ENCODE peak calls at places on chromosomes 7 and 10, in nine cellular contexts. One of them, this sample, is unnamed.
A peak's percentile ranks its signal among the peaks of the same experiment; 100 is the strongest.

GRCh38 chr10:64271983-64272382 is 750.8 kb downstream of the REEP3 start:
- DNase-seq in AG20443: no peak
- DNase-seq in HS-27A: no peak
- DNase-seq in T-cell: no peak
- DNase-seq in GM12865: no peak
- DNase-seq in SK-N-MC: no peak
- DNase-seq in HT1080: no peak
- DNase-seq in head of caudate nucleus: no peak
- DNase-seq in stimulated activated CD8-positive, alpha-beta memory T cell treated with anti-CD3 and anti-CD28 coated beads, Interleukin-15, amount 100 ng/mL, for 24 hours: no peak
- DNase-seq in this sample: no peak

GRCh38 chr7:29113384-29114102 is 32.8 kb downstream of the CPVL start:
- DNase-seq in AG20443: peak; percentile 25
- DNase-seq in HS-27A: peak; percentile 33
- DNase-seq in T-cell: no peak
- DNase-seq in GM12865: peak; percentile 16
- DNase-seq in SK-N-MC: no peak
- DNase-seq in HT1080: peak; percentile 86
- DNase-seq in head of caudate nucleus: no peak
- DNase-seq in stimulated activated CD8-positive, alpha-beta memory T cell treated with anti-CD3 and anti-CD28 coated beads, Interleukin-15, amount 100 ng/mL, for 24 hours: no peak
- DNase-seq in this sample: no peak

GRCh38 chr10:121580276-121581116 is 17.7 kb downstream of the FGFR2 start:
- DNase-seq in AG20443: no peak
- DNase-seq in HS-27A: no peak
- DNase-seq in T-cell: no peak
- DNase-seq in GM12865: no peak
- DNase-seq in SK-N-MC: no peak
- DNase-seq in HT1080: no peak
- DNase-seq in head of caudate nucleus: no peak
- DNase-seq in stimulated activated CD8-positive, alpha-beta memory T cell treated with anti-CD3 and anti-CD28 coated beads, Interleukin-15, amount 100 ng/mL, for 24 hours: no peak
- DNase-seq in this sample: no peak

GRCh38 chr7:106039486-106040060 is 72.5 kb downstream of the SYPL1 start:
- DNase-seq in AG20443: peak; percentile 78
- DNase-seq in HS-27A: no peak
- DNase-seq in T-cell: no peak
- DNase-seq in GM12865: no peak
- DNase-seq in SK-N-MC: no peak
- DNase-seq in HT1080: no peak
- DNase-seq in head of caudate nucleus: no peak
- DNase-seq in stimulated activated CD8-positive, alpha-beta memory T cell treated with anti-CD3 and anti-CD28 coated beads, Interleukin-15, amount 100 ng/mL, for 24 hours: no peak
- DNase-seq in this sample: no peak

GRCh38 chr7:142697270-142697669 is 52.0 kb upstream of the PRSS1 start:
- DNase-seq in AG20443: no peak
- DNase-seq in HS-27A: no peak
- DNase-seq in T-cell: no peak
- DNase-seq in GM12865: no peak
- DNase-seq in SK-N-MC: no peak
- DNase-seq in HT1080: no peak
- DNase-seq in head of caudate nucleus: no peak
- DNase-seq in stimulated activated CD8-positive, alpha-beta memory T cell treated with anti-CD3 and anti-CD28 coated beads, Interleukin-15, amount 100 ng/mL, for 24 hours: no peak
- DNase-seq in this sample: no peak

GRCh38 chr7:87003872-87004798 is 55.3 kb downstream of the ELAPOR2 start:
- DNase-seq in AG20443: no peak
- DNase-seq in HS-27A: no peak
- DNase-seq in T-cell: no peak
- DNase-seq in GM12865: peak; percentile 18
- DNase-seq in SK-N-MC: no peak
- DNase-seq in HT1080: no peak
- DNase-seq in head of caudate nucleus: no peak
- DNase-seq in stimulated activated CD8-positive, alpha-beta memory T cell treated with anti-CD3 and anti-CD28 coated beads, Interleukin-15, amount 100 ng/mL, for 24 hours: no peak
- DNase-seq in this sample: no peak

GRCh38 chr7:34087892-34088891 is 182.9 kb downstream of the BMPER start:
- DNase-seq in AG20443: peak; percentile 30
- DNase-seq in HS-27A: no peak
- DNase-seq in T-cell: no peak
- DNase-seq in GM12865: peak; percentile 5
- DNase-seq in SK-N-MC: no peak
- DNase-seq in HT1080: peak; percentile 54
- DNase-seq in head of caudate nucleus: no peak
- DNase-seq in stimulated activated CD8-positive, alpha-beta memory T cell treated with anti-CD3 and anti-CD28 coated beads, Interleukin-15, amount 100 ng/mL, for 24 hours: no peak
- DNase-seq in this sample: no peak

GRCh38 chr7:78149787-78150186 is 351.2 kb downstream of the PHTF2 start:
- DNase-seq in AG20443: peak; percentile 78
- DNase-seq in HS-27A: peak; percentile 43
- DNase-seq in T-cell: no peak
- DNase-seq in GM12865: no peak
- DNase-seq in SK-N-MC: no peak
- DNase-seq in HT1080: peak; percentile 17
- DNase-seq in head of caudate nucleus: no peak
- DNase-seq in stimulated activated CD8-positive, alpha-beta memory T cell treated with anti-CD3 and anti-CD28 coated beads, Interleukin-15, amount 100 ng/mL, for 24 hours: no peak
- DNase-seq in this sample: no peak

GRCh38 chr10:14466256-14466655 is 135.5 kb upstream of the FRMD4A start:
- DNase-seq in AG20443: peak; percentile 29
- DNase-seq in HS-27A: no peak
- DNase-seq in T-cell: no peak
- DNase-seq in GM12865: no peak
- DNase-seq in SK-N-MC: no peak
- DNase-seq in HT1080: peak; percentile 79
- DNase-seq in head of caudate nucleus: no peak
- DNase-seq in stimulated activated CD8-positive, alpha-beta memory T cell treated with anti-CD3 and anti-CD28 coated beads, Interleukin-15, amount 100 ng/mL, for 24 hours: no peak
- DNase-seq in this sample: no peak

GRCh38 chr10:93403152-93403551 is 79.0 kb downstream of the MYOF start:
- DNase-seq in AG20443: no peak
- DNase-seq in HS-27A: no peak
- DNase-seq in T-cell: no peak
- DNase-seq in GM12865: no peak
- DNase-seq in SK-N-MC: no peak
- DNase-seq in HT1080: no peak
- DNase-seq in head of caudate nucleus: no peak
- DNase-seq in stimulated activated CD8-positive, alpha-beta memory T cell treated with anti-CD3 and anti-CD28 coated beads, Interleukin-15, amount 100 ng/mL, for 24 hours: no peak
- DNase-seq in this sample: no peak

GRCh38 chr10:131743190-131744151 is 157.3 kb upstream of the PPP2R2D start:
- DNase-seq in AG20443: no peak
- DNase-seq in HS-27A: no peak
- DNase-seq in T-cell: no peak
- DNase-seq in GM12865: peak; percentile 80
- DNase-seq in SK-N-MC: no peak
- DNase-seq in HT1080: no peak
- DNase-seq in head of caudate nucleus: peak; percentile 50
- DNase-seq in stimulated activated CD8-positive, alpha-beta memory T cell treated with anti-CD3 and anti-CD28 coated beads, Interleukin-15, amount 100 ng/mL, for 24 hours: no peak
- DNase-seq in this sample: no peak

GRCh38 chr10:116698364-116698763 is 44.0 kb downstream of the HSPA12A start:
- DNase-seq in AG20443: no peak
- DNase-seq in HS-27A: no peak
- DNase-seq in T-cell: no peak
- DNase-seq in GM12865: no peak
- DNase-seq in SK-N-MC: no peak
- DNase-seq in HT1080: no peak
- DNase-seq in head of caudate nucleus: no peak
- DNase-seq in stimulated activated CD8-positive, alpha-beta memory T cell treated with anti-CD3 and anti-CD28 coated beads, Interleukin-15, amount 100 ng/mL, for 24 hours: no peak
- DNase-seq in this sample: no peak

GRCh38 chr7:31029251-31029650 is 22.9 kb upstream of the ADCYAP1R1 start:
- DNase-seq in AG20443: no peak
- DNase-seq in HS-27A: no peak
- DNase-seq in T-cell: no peak
- DNase-seq in GM12865: no peak
- DNase-seq in SK-N-MC: no peak
- DNase-seq in HT1080: no peak
- DNase-seq in head of caudate nucleus: no peak
- DNase-seq in stimulated activated CD8-positive, alpha-beta memory T cell treated with anti-CD3 and anti-CD28 coated beads, Interleukin-15, amount 100 ng/mL, for 24 hours: no peak
- DNase-seq in this sample: no peak

GRCh38 chr10:88754272-88754671 is 5.5 kb upstream of the LIPN start:
- DNase-seq in AG20443: peak; percentile 81
- DNase-seq in HS-27A: peak; percentile 7
- DNase-seq in T-cell: no peak
- DNase-seq in GM12865: no peak
- DNase-seq in SK-N-MC: no peak
- DNase-seq in HT1080: no peak
- DNase-seq in head of caudate nucleus: no peak
- DNase-seq in stimulated activated CD8-positive, alpha-beta memory T cell treated with anti-CD3 and anti-CD28 coated beads, Interleukin-15, amount 100 ng/mL, for 24 hours: no peak
- DNase-seq in this sample: no peak

GRCh38 chr7:122989041-122989440 is 6.5 kb downstream of the TAS2R16 start:
- DNase-seq in AG20443: no peak
- DNase-seq in HS-27A: no peak
- DNase-seq in T-cell: no peak
- DNase-seq in GM12865: no peak
- DNase-seq in SK-N-MC: no peak
- DNase-seq in HT1080: no peak
- DNase-seq in head of caudate nucleus: no peak
- DNase-seq in stimulated activated CD8-positive, alpha-beta memory T cell treated with anti-CD3 and anti-CD28 coated beads, Interleukin-15, amount 100 ng/mL, for 24 hours: no peak
- DNase-seq in this sample: no peak

GRCh38 chr7:484365-485101 is 35.1 kb downstream of the PDGFA start:
- DNase-seq in AG20443: no peak
- DNase-seq in HS-27A: no peak
- DNase-seq in T-cell: no peak
- DNase-seq in GM12865: no peak
- DNase-seq in SK-N-MC: no peak
- DNase-seq in HT1080: no peak
- DNase-seq in head of caudate nucleus: no peak
- DNase-seq in stimulated activated CD8-positive, alpha-beta memory T cell treated with anti-CD3 and anti-CD28 coated beads, Interleukin-15, amount 100 ng/mL, for 24 hours: no peak
- DNase-seq in this sample: no peak

GRCh38 chr7:92785923-92786322 is 50.5 kb downstream of the CDK6 start:
- DNase-seq in AG20443: peak; percentile 53
- DNase-seq in HS-27A: no peak
- DNase-seq in T-cell: no peak
- DNase-seq in GM12865: no peak
- DNase-seq in SK-N-MC: no peak
- DNase-seq in HT1080: no peak
- DNase-seq in head of caudate nucleus: no peak
- DNase-seq in stimulated activated CD8-positive, alpha-beta memory T cell treated with anti-CD3 and anti-CD28 coated beads, Interleukin-15, amount 100 ng/mL, for 24 hours: no peak
- DNase-seq in this sample: no peak

GRCh38 chr10:30254926-30255325 is 94.2 kb downstream of the MTPAP start:
- DNase-seq in AG20443: no peak
- DNase-seq in HS-27A: no peak
- DNase-seq in T-cell: no peak
- DNase-seq in GM12865: no peak
- DNase-seq in SK-N-MC: no peak
- DNase-seq in HT1080: no peak
- DNase-seq in head of caudate nucleus: no peak
- DNase-seq in stimulated activated CD8-positive, alpha-beta memory T cell treated with anti-CD3 and anti-CD28 coated beads, Interleukin-15, amount 100 ng/mL, for 24 hours: no peak
- DNase-seq in this sample: no peak

GRCh38 chr10:60044221-60044620 is 137.9 kb upstream of the CCDC6 start:
- DNase-seq in AG20443: peak; percentile 33
- DNase-seq in HS-27A: peak; percentile 9
- DNase-seq in T-cell: no peak
- DNase-seq in GM12865: no peak
- DNase-seq in SK-N-MC: no peak
- DNase-seq in HT1080: peak; percentile 48
- DNase-seq in head of caudate nucleus: no peak
- DNase-seq in stimulated activated CD8-positive, alpha-beta memory T cell treated with anti-CD3 and anti-CD28 coated beads, Interleukin-15, amount 100 ng/mL, for 24 hours: no peak
- DNase-seq in this sample: no peak

GRCh38 chr7:107779647-107780099 is 23.4 kb downstream of the SLC26A3 start:
- DNase-seq in AG20443: no peak
- DNase-seq in HS-27A: no peak
- DNase-seq in T-cell: no peak
- DNase-seq in GM12865: no peak
- DNase-seq in SK-N-MC: no peak
- DNase-seq in HT1080: no peak
- DNase-seq in head of caudate nucleus: no peak
- DNase-seq in stimulated activated CD8-positive, alpha-beta memory T cell treated with anti-CD3 and anti-CD28 coated beads, Interleukin-15, amount 100 ng/mL, for 24 hours: no peak
- DNase-seq in this sample: no peak

GRCh38 chr10:132872658-132873057 is 69.7 kb downstream of the CFAP46 start:
- DNase-seq in AG20443: no peak
- DNase-seq in HS-27A: no peak
- DNase-seq in T-cell: no peak
- DNase-seq in GM12865: no peak
- DNase-seq in SK-N-MC: no peak
- DNase-seq in HT1080: no peak
- DNase-seq in head of caudate nucleus: no peak
- DNase-seq in stimulated activated CD8-positive, alpha-beta memory T cell treated with anti-CD3 and anti-CD28 coated beads, Interleukin-15, amount 100 ng/mL, for 24 hours: no peak
- DNase-seq in this sample: no peak

GRCh38 chr7:47216439-47216838 is 365.5 kb downstream of the TNS3 start:
- DNase-seq in AG20443: no peak
- DNase-seq in HS-27A: no peak
- DNase-seq in T-cell: no peak
- DNase-seq in GM12865: no peak
- DNase-seq in SK-N-MC: no peak
- DNase-seq in HT1080: no peak
- DNase-seq in head of caudate nucleus: no peak
- DNase-seq in stimulated activated CD8-positive, alpha-beta memory T cell treated with anti-CD3 and anti-CD28 coated beads, Interleukin-15, amount 100 ng/mL, for 24 hours: no peak
- DNase-seq in this sample: no peak

GRCh38 chr7:28804990-28805389 is 153.1 kb downstream of the TRIL start:
- DNase-seq in AG20443: peak; percentile 80
- DNase-seq in HS-27A: no peak
- DNase-seq in T-cell: no peak
- DNase-seq in GM12865: no peak
- DNase-seq in SK-N-MC: no peak
- DNase-seq in HT1080: peak; percentile 79
- DNase-seq in head of caudate nucleus: no peak
- DNase-seq in stimulated activated CD8-positive, alpha-beta memory T cell treated with anti-CD3 and anti-CD28 coated beads, Interleukin-15, amount 100 ng/mL, for 24 hours: no peak
- DNase-seq in this sample: no peak

GRCh38 chr10:129031233-129032150 is 435.5 kb upstream of the MGMT start:
- DNase-seq in AG20443: peak; percentile 91
- DNase-seq in HS-27A: no peak
- DNase-seq in T-cell: peak; percentile 32
- DNase-seq in GM12865: peak; percentile 39
- DNase-seq in SK-N-MC: no peak
- DNase-seq in HT1080: peak; percentile 47
- DNase-seq in head of caudate nucleus: peak; percentile 58
- DNase-seq in stimulated activated CD8-positive, alpha-beta memory T cell treated with anti-CD3 and anti-CD28 coated beads, Interleukin-15, amount 100 ng/mL, for 24 hours: no peak
- DNase-seq in this sample: no peak

GRCh38 chr7:40808409-40808942 is 673.7 kb downstream of the SUGCT start:
- DNase-seq in AG20443: peak; percentile 86
- DNase-seq in HS-27A: peak; percentile 94
- DNase-seq in T-cell: no peak
- DNase-seq in GM12865: no peak
- DNase-seq in SK-N-MC: no peak
- DNase-seq in HT1080: peak; percentile 74
- DNase-seq in head of caudate nucleus: no peak
- DNase-seq in stimulated activated CD8-positive, alpha-beta memory T cell treated with anti-CD3 and anti-CD28 coated beads, Interleukin-15, amount 100 ng/mL, for 24 hours: no peak
- DNase-seq in this sample: no peak

GRCh38 chr7:130154501-130155317 is 50.5 kb downstream of the TMEM209 start:
- DNase-seq in AG20443: no peak
- DNase-seq in HS-27A: no peak
- DNase-seq in T-cell: no peak
- DNase-seq in GM12865: no peak
- DNase-seq in SK-N-MC: no peak
- DNase-seq in HT1080: no peak
- DNase-seq in head of caudate nucleus: no peak
- DNase-seq in stimulated activated CD8-positive, alpha-beta memory T cell treated with anti-CD3 and anti-CD28 coated beads, Interleukin-15, amount 100 ng/mL, for 24 hours: no peak
- DNase-seq in this sample: no peak

GRCh38 chr7:140035400-140036223 is 27.1 kb downstream of the PARP12 start:
- DNase-seq in AG20443: peak; percentile 74
- DNase-seq in HS-27A: no peak
- DNase-seq in T-cell: no peak
- DNase-seq in GM12865: no peak
- DNase-seq in SK-N-MC: no peak
- DNase-seq in HT1080: peak; percentile 74
- DNase-seq in head of caudate nucleus: no peak
- DNase-seq in stimulated activated CD8-positive, alpha-beta memory T cell treated with anti-CD3 and anti-CD28 coated beads, Interleukin-15, amount 100 ng/mL, for 24 hours: no peak
- DNase-seq in this sample: no peak

This sample was measured in NCI-H187 treated with DMSO at 0.1 percent for 48 hours.